ENCODE peak calls at places on chromosomes 16 and 17, in four cellular contexts. J, D, F and Z are unnamed samples.
A peak's percentile ranks its signal among the peaks of the same experiment; 100 is the strongest.

GRCh38 chr16:74455213-74455612 is 33.9 kb upstream of the CLEC18B start:
- DNase-seq in J (no peak), D (no peak), F (no peak), Z (no peak)

GRCh38 chr17:79837888-79838540 is 1.2 kb downstream of the CBX4 start:
- DNase-seq in J (no peak), D (no peak), F (peak; percentile 38), Z (no peak)

GRCh38 chr17:71338396-71338795 is 782.4 kb upstream of the SOX9 start:
- DNase-seq in J (no peak), D (no peak), F (no peak), Z (no peak)

GRCh38 chr16:11546522-11547485 is 39.9 kb downstream of the LITAF start:
- DNase-seq in J (no peak), D (no peak), F (no peak), Z (no peak)

GRCh38 chr16:64225696-64226095 is 896.2 kb downstream of the CDH11 start:
- DNase-seq in J (no peak), D (no peak), F (no peak), Z (no peak)

GRCh38 chr16:888901-889570 is 81.7 kb downstream of the LMF1 start:
- DNase-seq in J (no peak), D (no peak), F (no peak), Z (no peak)

GRCh38 chr17:1627219-1627986 is 1.2 kb downstream of the SLC43A2 start:
- DNase-seq in J (no peak), D (peak; percentile 72), F (no peak), Z (peak; percentile 48)

GRCh38 chr16:68091604-68092261 is 6.6 kb downstream of the NFATC3 start:
- DNase-seq in J (no peak), D (no peak), F (no peak), Z (no peak)

GRCh38 chr17:68456529-68457167 is 648 bp downstream of the WIPI1 start:
- DNase-seq in J (peak; percentile 90), D (peak; percentile 93), F (peak; percentile 76), Z (peak; percentile 90)

GRCh38 chr16:52069866-52070265 is 477.1 kb downstream of the TOX3 start:
- DNase-seq in J (peak; percentile 32), D (no peak), F (no peak), Z (no peak)

GRCh38 chr16:86129541-86129940 is 230.6 kb downstream of the IRF8 start:
- DNase-seq in J (no peak), D (no peak), F (no peak), Z (no peak)

GRCh38 chr17:69059458-69060205 is 1.1 kb downstream of the ABCA9 start:
- DNase-seq in J (no peak), D (no peak), F (no peak), Z (no peak)

GRCh38 chr16:89407925-89408300 is 82.4 kb downstream of the ANKRD11 start:
- DNase-seq in J (no peak), D (no peak), F (no peak), Z (peak; percentile 51)

GRCh38 chr17:9386401-9386800 is 189.2 kb downstream of the STX8 start:
- DNase-seq in J (no peak), D (no peak), F (no peak), Z (no peak)

GRCh38 chr17:70936724-70937123 is 767.4 kb downstream of the KCNJ2 start:
- DNase-seq in J (no peak), D (no peak), F (no peak), Z (no peak)

GRCh38 chr17:77735051-77735340 is 223.5 kb upstream of the TNRC6C start:
- DNase-seq in J (no peak), D (peak; percentile 76), F (no peak), Z (peak; percentile 73)

GRCh38 chr16:88969361-88969831 is 7.6 kb downstream of the CBFA2T3 start:
- DNase-seq in J (no peak), D (no peak), F (no peak), Z (no peak)

GRCh38 chr17:43183921-43184320 is 12.9 kb downstream of the NBR1 start:
- DNase-seq in J (no peak), D (no peak), F (no peak), Z (no peak)

GRCh38 chr17:13568746-13569739 is 32.7 kb downstream of the HS3ST3A1 start:
- DNase-seq in J (peak; percentile 17), D (no peak), F (no peak), Z (no peak)

GRCh38 chr16:82633964-82634600 is 7.3 kb downstream of the CDH13 start:
- DNase-seq in J (no peak), D (peak; percentile 77), F (no peak), Z (peak; percentile 73)

GRCh38 chr16:66523861-66524354 is 26.0 kb downstream of the TK2 start:
- DNase-seq in J (no peak), D (no peak), F (no peak), Z (no peak)

DNA sequence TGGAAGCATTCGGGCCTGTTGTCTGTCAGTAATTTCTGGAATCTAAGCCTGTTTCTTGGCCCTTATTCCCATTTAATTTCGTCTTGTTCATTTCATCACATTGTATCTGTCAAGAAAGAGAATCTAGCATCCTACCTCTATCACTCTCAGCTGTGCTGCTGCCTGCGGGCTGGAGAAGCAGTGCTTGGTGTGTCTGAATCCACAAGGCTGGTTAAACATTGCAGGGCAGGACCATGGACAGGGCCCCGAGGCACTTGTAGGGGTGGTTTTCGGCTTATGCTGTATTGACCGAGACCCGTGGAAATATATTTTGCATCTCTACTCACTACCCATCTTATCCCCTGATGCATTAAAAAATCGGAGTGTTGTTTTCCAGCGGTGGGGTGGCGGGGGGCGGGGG is 3.1 kb downstream of the RAB11FIP4 start:
- DNase-seq in J (peak; percentile 94), D (peak; percentile 62), F (peak; percentile 49), Z (no peak)
- H3K27me3 ChIP-seq in J (peaks cover 45% of the 10 kb centered on the region), D (peaks cover 7% of the 10 kb centered on the region), F (no peaks in the 10 kb centered on the region), Z (peaks cover 5% of the 10 kb centered on the region)

GRCh38 chr17:82942166-82943130 is 102.6 kb upstream of the ZNF750 start:
- DNase-seq in J (no peak), D (no peak), F (no peak), Z (peak; percentile 40)

GRCh38 chr17:82943339-82943738 is 103.5 kb upstream of the ZNF750 start:
- DNase-seq in J (no peak), D (no peak), F (no peak), Z (no peak)

GRCh38 chr17:82939213-82940030 is 99.6 kb upstream of the ZNF750 start:
- DNase-seq in J (no peak), D (peak; percentile 43), F (no peak), Z (peak; percentile 55)

GRCh38 chr17:82940226-82941020 is 100.6 kb upstream of the ZNF750 start:
- DNase-seq in J (no peak), D (peak; percentile 43), F (no peak), Z (no peak)

GRCh38 chr17:82941021-82942001 is 101.5 kb upstream of the ZNF750 start:
- DNase-seq in J (no peak), D (peak; percentile 48), F (no peak), Z (peak; percentile 64)
- H3K9me3 ChIP-seq in J (no peaks in the 10 kb centered on the region), D (peaks cover 24% of the 10 kb centered on the region), F (peaks cover 2% of the 10 kb centered on the region), Z (peaks cover 29% of the 10 kb centered on the region)

DNA sequence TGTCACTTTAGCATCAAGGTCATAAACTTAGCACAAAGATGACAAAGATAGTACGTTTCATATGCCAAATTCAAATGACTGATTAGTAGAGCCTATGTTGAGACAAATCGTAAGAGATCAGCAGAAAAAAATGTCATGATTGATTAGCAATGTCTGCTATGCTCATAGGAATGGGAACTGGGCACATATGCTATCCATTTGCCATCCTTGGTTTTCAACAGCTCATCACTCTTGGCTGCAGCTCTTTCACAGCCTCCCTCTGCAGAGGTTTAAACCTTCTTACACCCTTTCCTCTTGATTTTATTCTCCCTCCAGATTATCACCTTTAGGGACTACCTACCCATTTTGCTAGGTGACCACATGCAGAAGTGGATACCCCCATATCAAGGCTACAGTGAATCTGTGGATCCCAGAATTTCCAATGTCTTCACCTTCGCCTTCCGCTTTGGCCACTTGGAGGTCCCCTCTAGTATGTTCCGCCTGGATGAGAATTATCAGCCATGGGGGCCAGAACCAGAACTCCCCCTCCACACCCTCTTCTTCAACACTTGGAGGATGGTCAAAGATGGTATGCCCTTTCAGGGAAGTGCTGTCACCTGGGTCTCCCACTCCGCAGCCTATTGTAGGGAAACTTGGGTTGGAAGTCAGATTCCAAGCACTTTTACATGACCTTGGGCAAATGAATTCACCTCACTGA is 16.2 kb downstream of the MPO start:
- DNase-seq in J (no peak), D (no peak), F (no peak), Z (no peak)
- H3K27me3 ChIP-seq in J (peaks cover 44% of the 10 kb centered on the region), D (peaks cover 8% of the 10 kb centered on the region), F (no peaks in the 10 kb centered on the region), Z (peaks cover 26% of the 10 kb centered on the region)

GRCh38 chr17:28327709-28328108 is 7.6 kb downstream of the IFT20 start:
- DNase-seq in J (no peak), D (no peak), F (no peak), Z (no peak)
- H3K9me3 ChIP-seq in J (no peaks in the 10 kb centered on the region), D (no peaks in the 10 kb centered on the region), F (no peaks in the 10 kb centered on the region), Z (no peaks in the 10 kb centered on the region)

DNA sequence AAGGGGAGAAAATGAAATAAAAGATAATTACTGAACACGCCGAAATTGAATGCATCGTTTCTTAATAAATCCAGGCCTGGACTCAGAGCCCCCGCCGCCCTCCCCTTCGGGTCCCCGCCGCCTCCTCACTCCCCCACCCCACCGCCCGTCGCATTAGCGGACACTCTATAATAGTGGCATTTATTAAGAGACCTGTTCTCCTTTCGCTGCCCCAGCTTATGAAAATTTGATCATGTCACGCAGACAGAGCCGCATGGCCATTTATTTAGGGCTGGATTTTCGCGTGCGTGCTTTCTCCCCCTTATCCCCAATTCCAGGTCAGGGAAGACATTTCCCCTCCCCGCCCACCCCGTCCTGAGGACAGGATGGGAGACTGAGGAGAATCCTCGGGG is 6.3 kb upstream of the HOXB2 start:
- DNase-seq in J (no peak), D (no peak), F (no peak), Z (no peak)
- H3K27me3 ChIP-seq in J (peaks cover 46% of the 10 kb centered on the region), D (no peaks in the 10 kb centered on the region), F (peaks cover 3% of the 10 kb centered on the region), Z (no peaks in the 10 kb centered on the region)